ENCODE peak calls at places on chromosomes 7 and 10, in five cellular contexts. S is erythroblast; M is RCC 7860; O is H54; C is activated CD4-positive, alpha-beta T cell treated with anti-CD3 and anti-CD28 coated beads, Interleukin-2, amount 50 U/mL, for 1 hour. Z is an unnamed sample.

GRCh38 chr7:153921408-153921807 is 130.8 kb upstream of the DPP6 start:
- DNase-seq in S (no peak), M (no peak), O (no peak), C (no peak), Z (no peak)

GRCh38 chr10:13608246-13608853 is 21.6 kb downstream of the PRPF18 start:
- DNase-seq in S (no peak), M (no peak), O (no peak), C (no peak), Z (no peak)

GRCh38 chr7:44063894-44064651 is 1.3 kb downstream of the PGAM2 start:
- DNase-seq in S (no peak), M (no peak), O (no peak), C (no peak), Z (no peak)

GRCh38 chr7:123865517-123866117 is 20.6 kb downstream of the HYAL4 start:
- DNase-seq in S (peak), M (peak), O (peak), C (peak), Z (no peak)

GRCh38 chr10:69686866-69687265 is 56.8 kb downstream of the FAM241B start:
- DNase-seq in S (no peak), M (no peak), O (no peak), C (no peak), Z (no peak)

GRCh38 chr10:92382631-92383030 is 91.7 kb downstream of the MARCHF5 start:
- DNase-seq in S (no peak), M (no peak), O (no peak), C (no peak), Z (no peak)

GRCh38 chr7:104901239-104901638 is 112.8 kb upstream of the KMT2E start:
- DNase-seq in S (no peak), M (no peak), O (no peak), C (no peak), Z (no peak)

GRCh38 chr10:127424594-127425264 is 124.4 kb upstream of the NPS start:
- DNase-seq in S (no peak), M (no peak), O (no peak), C (no peak), Z (no peak)

GRCh38 chr10:48811461-48811860 is 126.8 kb downstream of the WDFY4 start:
- DNase-seq in S (no peak), M (peak), O (no peak), C (no peak), Z (no peak)

GRCh38 chr7:27812706-27813105 is 72.7 kb downstream of the TAX1BP1 start:
- DNase-seq in S (no peak), M (no peak), O (no peak), C (no peak), Z (no peak)

GRCh38 chr7:73343671-73344380 is 15.9 kb downstream of the FKBP6 start:
- DNase-seq in S (no peak), M (no peak), O (no peak), C (no peak), Z (no peak)

GRCh38 chr7:102170417-102170970 is 116.2 kb upstream of the SH2B2 start:
- DNase-seq in S (no peak), M (no peak), O (no peak), C (no peak), Z (no peak)

GRCh38 chr10:4725917-4726606 is 99.9 kb upstream of the AKR1E2 start:
- DNase-seq in S (no peak), M (peak), O (no peak), C (no peak), Z (no peak)

GRCh38 chr10:44510716-44511115 is 125.8 kb upstream of the CXCL12 start:
- DNase-seq in S (no peak), M (peak), O (no peak), C (no peak), Z (no peak)

GRCh38 chr10:120336910-120337540 is 120.0 kb upstream of the PLPP4 start:
- DNase-seq in S (peak), M (peak), O (peak), C (peak), Z (peak)

GRCh38 chr7:119026391-119026790 is 801.9 kb downstream of the ANKRD7 start:
- DNase-seq in S (no peak), M (no peak), O (no peak), C (no peak), Z (no peak)

GRCh38 chr7:71303566-71303965 is 171.6 kb downstream of the GALNT17 start:
- DNase-seq in S (no peak), M (no peak), O (no peak), C (no peak), Z (no peak)

GRCh38 chr10:96061232-96061631 is 17.8 kb downstream of the CCNJ start:
- DNase-seq in S (no peak), M (no peak), O (no peak), C (no peak), Z (no peak)

GRCh38 chr7:157907998-157908782 is 571.4 kb downstream of the DNAJB6 start:
- DNase-seq in S (no peak), M (no peak), O (peak), C (no peak), Z (no peak)

GRCh38 chr10:47160967-47161366 is 139.0 kb upstream of the GDF10 start:
- DNase-seq in S (no peak), M (no peak), O (no peak), C (no peak), Z (no peak)

GRCh38 chr7:39721345-39721744 is 98.0 kb downstream of the RALA start:
- DNase-seq in S (no peak), M (no peak), O (no peak), C (no peak), Z (no peak)

GRCh38 chr10:86366033-86366901 is at the start of gene GRID1:
- DNase-seq in S (no peak), M (no peak), O (no peak), C (no peak), Z (no peak)

GRCh38 chr7:130986271-130986690 is 252.3 kb upstream of the KLF14 start:
- DNase-seq in S (no peak), M (no peak), O (no peak), C (no peak), Z (no peak)

GRCh38 chr7:36055207-36055606 is 97.8 kb upstream of the EEPD1 start:
- DNase-seq in S (no peak), M (no peak), O (no peak), C (no peak), Z (no peak)

GRCh38 chr7:108452707-108453106 is 3.5 kb downstream of the NRCAM start:
- DNase-seq in S (peak), M (peak), O (no peak), C (no peak), Z (no peak)

Z was measured in memory B cell.